ENCODE peak calls at places on chromosomes 16 and 17, in nine cellular contexts. One of them, this sample, is unnamed. For H3K36me3, the result is how much of the 10 kb centered on the place peaks cover.

GRCh38 chr16:8928467-8928957 is 35.2 kb downstream of the USP7 start:
- DNase-seq in ovary: peak
- DNase-seq in adrenal gland: no peak
- DNase-seq in right lobe of liver: no peak
- DNase-seq in hepatocyte: peak
- DNase-seq in fibroblast of lung: peak
- DNase-seq in IMR-90: peak
- DNase-seq in heart right ventricle: no peak
- DNase-seq in cardiac muscle cell: no peak
- DNase-seq in this sample: peak

GRCh38 chr16:85221810-85222150 is 109.5 kb upstream of the CIBAR2 start:
- DNase-seq in ovary: peak
- DNase-seq in fibroblast of lung: no peak
- DNase-seq in heart right ventricle: no peak
- DNase-seq in IMR-90: no peak
- DNase-seq in hepatocyte: no peak
- DNase-seq in adrenal gland: no peak
- DNase-seq in right lobe of liver: no peak
- DNase-seq in cardiac muscle cell: no peak
- DNase-seq in this sample: no peak

GRCh38 chr16:64626771-64627170 is 495.1 kb downstream of the CDH11 start:
- DNase-seq in fibroblast of lung: no peak
- DNase-seq in ovary: no peak
- DNase-seq in hepatocyte: peak
- DNase-seq in right lobe of liver: no peak
- DNase-seq in adrenal gland: no peak
- DNase-seq in IMR-90: peak
- DNase-seq in cardiac muscle cell: no peak
- DNase-seq in heart right ventricle: no peak
- DNase-seq in this sample: no peak

GRCh38 chr17:67570797-67571196 is 146.9 kb upstream of the NOL11 start:
- DNase-seq in right lobe of liver: no peak
- DNase-seq in fibroblast of lung: no peak
- DNase-seq in heart right ventricle: no peak
- DNase-seq in ovary: no peak
- DNase-seq in adrenal gland: no peak
- DNase-seq in IMR-90: no peak
- DNase-seq in cardiac muscle cell: no peak
- DNase-seq in hepatocyte: no peak
- DNase-seq in this sample: no peak

GRCh38 chr17:41177727-41178271 is at the start of gene KRTAP4-2:
- DNase-seq in fibroblast of lung: no peak
- DNase-seq in ovary: no peak
- DNase-seq in adrenal gland: no peak
- DNase-seq in cardiac muscle cell: no peak
- DNase-seq in heart right ventricle: no peak
- DNase-seq in IMR-90: no peak
- DNase-seq in right lobe of liver: no peak
- DNase-seq in hepatocyte: no peak
- DNase-seq in this sample: no peak

GRCh38 chr16:49189286-49189685 is 92.4 kb downstream of the CBLN1 start:
- DNase-seq in hepatocyte: no peak
- DNase-seq in adrenal gland: no peak
- DNase-seq in IMR-90: no peak
- DNase-seq in right lobe of liver: no peak
- DNase-seq in ovary: no peak
- DNase-seq in heart right ventricle: no peak
- DNase-seq in fibroblast of lung: no peak
- DNase-seq in cardiac muscle cell: no peak
- DNase-seq in this sample: no peak

GRCh38 chr16:23469814-23470213 is 16.8 kb upstream of the COG7 start:
- DNase-seq in heart right ventricle: no peak
- DNase-seq in hepatocyte: no peak
- DNase-seq in cardiac muscle cell: no peak
- DNase-seq in ovary: no peak
- DNase-seq in fibroblast of lung: peak
- DNase-seq in right lobe of liver: peak
- DNase-seq in IMR-90: peak
- DNase-seq in adrenal gland: no peak
- DNase-seq in this sample: no peak

GRCh38 chr17:65514541-65514940 is 46.9 kb downstream of the AXIN2 start:
- DNase-seq in hepatocyte: no peak
- DNase-seq in IMR-90: peak
- DNase-seq in fibroblast of lung: peak
- DNase-seq in ovary: no peak
- DNase-seq in right lobe of liver: no peak
- DNase-seq in cardiac muscle cell: no peak
- DNase-seq in heart right ventricle: no peak
- DNase-seq in adrenal gland: no peak
- DNase-seq in this sample: no peak

GRCh38 chr16:56478228-56479049 is 27.1 kb downstream of the OGFOD1 start:
- DNase-seq in adrenal gland: no peak
- DNase-seq in fibroblast of lung: peak
- DNase-seq in cardiac muscle cell: no peak
- DNase-seq in IMR-90: peak
- DNase-seq in heart right ventricle: no peak
- DNase-seq in ovary: no peak
- DNase-seq in right lobe of liver: no peak
- DNase-seq in hepatocyte: no peak
- DNase-seq in this sample: no peak

GRCh38 chr17:30093463-30094147 is 23.0 kb upstream of the NSRP1 start:
- DNase-seq in fibroblast of lung: peak
- DNase-seq in ovary: no peak
- DNase-seq in IMR-90: peak
- DNase-seq in cardiac muscle cell: peak
- DNase-seq in hepatocyte: peak
- DNase-seq in right lobe of liver: no peak
- DNase-seq in heart right ventricle: no peak
- DNase-seq in adrenal gland: peak
- DNase-seq in this sample: no peak

GRCh38 chr16:10093564-10093963 is 88.7 kb downstream of the GRIN2A start:
- DNase-seq in right lobe of liver: no peak
- DNase-seq in IMR-90: no peak
- DNase-seq in ovary: no peak
- DNase-seq in cardiac muscle cell: no peak
- DNase-seq in heart right ventricle: no peak
- DNase-seq in fibroblast of lung: no peak
- DNase-seq in adrenal gland: no peak
- DNase-seq in hepatocyte: no peak
- DNase-seq in this sample: no peak

GRCh38 chr17:66511125-66511524 is 208.7 kb downstream of the PRKCA start:
- DNase-seq in adrenal gland: no peak
- DNase-seq in right lobe of liver: no peak
- DNase-seq in heart right ventricle: no peak
- DNase-seq in hepatocyte: no peak
- DNase-seq in IMR-90: no peak
- DNase-seq in ovary: no peak
- DNase-seq in cardiac muscle cell: no peak
- DNase-seq in fibroblast of lung: no peak
- DNase-seq in this sample: no peak

GRCh38 chr16:75391254-75391653 is 42.0 kb downstream of the CFDP1 start:
- DNase-seq in cardiac muscle cell: no peak
- DNase-seq in hepatocyte: no peak
- DNase-seq in ovary: no peak
- DNase-seq in IMR-90: no peak
- DNase-seq in adrenal gland: no peak
- DNase-seq in heart right ventricle: no peak
- DNase-seq in fibroblast of lung: no peak
- DNase-seq in right lobe of liver: no peak
- DNase-seq in this sample: no peak

GRCh38 chr17:27295945-27296344 is 2.0 kb downstream of the WSB1 start:
- DNase-seq in adrenal gland: no peak
- DNase-seq in fibroblast of lung: no peak
- DNase-seq in ovary: no peak
- DNase-seq in cardiac muscle cell: no peak
- DNase-seq in right lobe of liver: no peak
- DNase-seq in hepatocyte: no peak
- DNase-seq in IMR-90: no peak
- DNase-seq in heart right ventricle: no peak
- DNase-seq in this sample: no peak

GRCh38 chr16:87186876-87187533 is 130.2 kb downstream of the C16orf95 start:
- DNase-seq in hepatocyte: no peak
- DNase-seq in IMR-90: no peak
- DNase-seq in cardiac muscle cell: no peak
- DNase-seq in heart right ventricle: no peak
- DNase-seq in right lobe of liver: no peak
- DNase-seq in ovary: no peak
- DNase-seq in adrenal gland: no peak
- DNase-seq in fibroblast of lung: no peak
- DNase-seq in this sample: no peak

GRCh38 chr16:87185983-87186382 is 131.2 kb downstream of the C16orf95 start:
- DNase-seq in right lobe of liver: no peak
- DNase-seq in hepatocyte: no peak
- DNase-seq in IMR-90: no peak
- DNase-seq in adrenal gland: no peak
- DNase-seq in cardiac muscle cell: no peak
- DNase-seq in heart right ventricle: no peak
- DNase-seq in fibroblast of lung: no peak
- DNase-seq in ovary: no peak
- DNase-seq in this sample: no peak

GRCh38 chr16:87183647-87184046 is 133.5 kb downstream of the C16orf95 start:
- DNase-seq in fibroblast of lung: no peak
- DNase-seq in cardiac muscle cell: no peak
- DNase-seq in IMR-90: no peak
- DNase-seq in ovary: no peak
- DNase-seq in right lobe of liver: no peak
- DNase-seq in heart right ventricle: no peak
- DNase-seq in hepatocyte: no peak
- DNase-seq in adrenal gland: no peak
- DNase-seq in this sample: no peak

GRCh38 chr16:87186440-87186839 is 130.8 kb downstream of the C16orf95 start:
- DNase-seq in cardiac muscle cell: no peak
- DNase-seq in hepatocyte: no peak
- DNase-seq in fibroblast of lung: no peak
- DNase-seq in right lobe of liver: no peak
- DNase-seq in adrenal gland: no peak
- DNase-seq in heart right ventricle: no peak
- DNase-seq in IMR-90: no peak
- DNase-seq in ovary: no peak
- DNase-seq in this sample: no peak

GRCh38 chr16:87185313-87185712 is 131.9 kb downstream of the C16orf95 start:
- DNase-seq in fibroblast of lung: no peak
- DNase-seq in cardiac muscle cell: no peak
- DNase-seq in heart right ventricle: no peak
- DNase-seq in hepatocyte: no peak
- DNase-seq in adrenal gland: no peak
- DNase-seq in right lobe of liver: no peak
- DNase-seq in ovary: no peak
- DNase-seq in IMR-90: no peak
- DNase-seq in this sample: no peak
- TF ChIP-seq CTCF in fibroblast of lung: peak
- TF ChIP-seq CTCF in cardiac muscle cell: no peak
- TF ChIP-seq CTCF in heart right ventricle: no peak
- TF ChIP-seq CTCF in hepatocyte: no peak
- TF ChIP-seq CTCF in adrenal gland: no peak
- TF ChIP-seq CTCF in right lobe of liver: no peak
- TF ChIP-seq CTCF in ovary: no peak
- TF ChIP-seq CTCF in IMR-90: peak
- TF ChIP-seq CTCF in this sample: no peak

DNA sequence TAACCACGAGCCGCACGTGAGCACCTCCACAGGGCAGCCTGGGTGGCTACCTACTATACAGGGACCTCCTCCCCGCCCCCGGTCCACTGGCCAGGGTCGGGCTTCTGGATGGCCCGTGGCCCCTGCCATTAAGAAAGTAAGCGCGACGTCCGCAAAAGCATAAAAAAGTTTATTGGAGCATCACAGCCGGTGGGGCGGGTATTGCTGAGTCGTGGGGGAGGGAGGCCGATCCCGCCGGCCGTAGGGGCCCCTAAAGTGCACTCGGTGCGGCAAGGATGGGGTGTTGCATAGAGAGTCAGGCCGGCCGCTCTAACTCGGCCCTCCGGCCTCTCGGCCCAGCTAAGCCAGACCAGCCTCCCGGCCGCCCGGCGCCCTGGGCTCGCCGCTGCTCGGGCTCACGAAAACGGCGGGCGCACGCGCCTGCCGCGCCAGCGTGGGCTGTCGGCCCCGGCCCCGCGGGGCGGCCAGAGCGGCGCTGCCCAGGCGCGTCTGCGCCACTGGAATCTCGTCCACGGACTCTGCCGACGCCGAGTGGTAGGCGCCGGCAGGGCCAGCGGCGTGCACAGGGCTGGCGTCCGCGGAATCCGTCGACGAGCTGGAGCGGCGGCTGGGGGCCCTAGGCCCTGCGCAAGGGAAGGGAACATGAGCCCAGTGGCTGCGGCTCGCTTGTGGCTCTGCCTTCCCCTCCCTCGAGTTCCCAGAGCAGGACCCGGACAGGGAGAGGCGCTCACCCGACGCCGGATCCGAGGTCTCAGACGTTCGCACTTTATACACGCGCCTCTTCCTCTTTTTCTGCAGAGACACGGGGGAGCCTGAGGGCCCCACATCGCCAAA is 1.2 kb upstream of the TPPP3 start:
- DNase-seq in heart right ventricle: peak
- DNase-seq in IMR-90: no peak
- DNase-seq in cardiac muscle cell: peak
- DNase-seq in hepatocyte: peak
- DNase-seq in adrenal gland: no peak
- DNase-seq in ovary: no peak
- DNase-seq in fibroblast of lung: no peak
- DNase-seq in right lobe of liver: no peak
- DNase-seq in this sample: no peak
- H3K4me3 ChIP-seq in heart right ventricle: peak
- H3K4me3 ChIP-seq in IMR-90: no peak
- H3K4me3 ChIP-seq in cardiac muscle cell: no peak
- H3K4me3 ChIP-seq in hepatocyte: no peak
- H3K4me3 ChIP-seq in adrenal gland: peak
- H3K4me3 ChIP-seq in ovary: peak
- H3K4me3 ChIP-seq in fibroblast of lung: no peak
- H3K4me3 ChIP-seq in right lobe of liver: no peak
- H3K4me3 ChIP-seq in this sample: no peak

DNA sequence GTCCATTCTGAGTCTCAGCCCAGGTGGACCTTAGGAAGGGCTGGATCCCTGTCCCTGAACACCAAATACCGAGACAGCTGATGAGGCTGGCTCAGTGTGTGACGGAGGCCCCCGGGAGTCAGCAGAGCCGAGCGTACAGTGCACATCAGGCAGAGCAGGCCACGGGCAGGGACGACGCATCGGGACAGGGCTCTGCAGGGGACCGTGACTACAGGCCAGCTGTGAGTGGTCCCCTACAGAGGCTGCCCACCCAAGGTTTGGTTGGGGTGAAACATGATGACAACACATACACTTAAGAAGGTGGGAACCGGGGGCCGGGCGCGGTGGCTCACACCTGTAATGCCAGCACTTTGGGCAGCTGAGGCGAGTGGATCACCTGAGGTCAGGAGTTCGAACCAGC is 6.4 kb downstream of the CCDC137 start:
- DNase-seq in fibroblast of lung: no peak
- DNase-seq in cardiac muscle cell: no peak
- DNase-seq in ovary: no peak
- DNase-seq in adrenal gland: no peak
- DNase-seq in right lobe of liver: peak
- DNase-seq in IMR-90: no peak
- DNase-seq in hepatocyte: no peak
- DNase-seq in heart right ventricle: no peak
- DNase-seq in this sample: no peak
- H3K36me3 ChIP-seq in fibroblast of lung: under half
- H3K36me3 ChIP-seq in cardiac muscle cell: under half
- H3K36me3 ChIP-seq in ovary: under half
- H3K36me3 ChIP-seq in adrenal gland: half or more
- H3K36me3 ChIP-seq in right lobe of liver: under half
- H3K36me3 ChIP-seq in IMR-90: half or more
- H3K36me3 ChIP-seq in hepatocyte: under half
- H3K36me3 ChIP-seq in heart right ventricle: half or more
- H3K36me3 ChIP-seq in this sample: under half

GRCh38 chr16:83996481-83997252 is 28.6 kb downstream of the NECAB2 start:
- DNase-seq in cardiac muscle cell: no peak
- DNase-seq in ovary: no peak
- DNase-seq in right lobe of liver: no peak
- DNase-seq in IMR-90: no peak
- DNase-seq in adrenal gland: no peak
- DNase-seq in hepatocyte: no peak
- DNase-seq in fibroblast of lung: no peak
- DNase-seq in heart right ventricle: no peak
- DNase-seq in this sample: no peak
- TF ChIP-seq CTCF in cardiac muscle cell: no peak
- TF ChIP-seq CTCF in ovary: no peak
- TF ChIP-seq CTCF in right lobe of liver: no peak
- TF ChIP-seq CTCF in IMR-90: no peak
- TF ChIP-seq CTCF in adrenal gland: no peak
- TF ChIP-seq CTCF in hepatocyte: no peak
- TF ChIP-seq CTCF in fibroblast of lung: no peak
- TF ChIP-seq CTCF in heart right ventricle: no peak
- TF ChIP-seq CTCF in this sample: no peak